ENCODE peak calls at places on chromosomes 12 and 14, in seven cellular contexts. R, N, Z, L, P, I and X are unnamed samples.
A peak's percentile ranks its signal among the peaks of the same experiment; 100 is the strongest.

GRCh38 chr14:87824261-87824660 is 168.7 kb downstream of the GALC start:
- DNase-seq in R (no peak), N (no peak), Z (no peak), L (no peak), P (no peak), I (no peak), X (no peak)

GRCh38 chr12:76866146-76866545 is 12.7 kb downstream of the CSRP2 start:
- DNase-seq in R (no peak), N (no peak), Z (no peak), L (no peak), P (no peak), I (no peak), X (no peak)

GRCh38 chr14:97299661-97300060 is 502.5 kb downstream of the VRK1 start:
- DNase-seq in R (peak; percentile 36), N (no peak), Z (no peak), L (no peak), P (no peak), I (no peak), X (peak; percentile 14)

GRCh38 chr14:20530771-20531571 is 25.6 kb downstream of the RNASE10 start:
- DNase-seq in R (peak; percentile 74), N (peak; percentile 76), Z (peak; percentile 84), L (peak; percentile 90), P (peak; percentile 69), I (peak; percentile 73), X (peak; percentile 60)

GRCh38 chr12:69779928-69780327 is 41.3 kb downstream of the RAB3IP start:
- DNase-seq in R (peak; percentile 22), N (no peak), Z (peak; percentile 51), L (peak; percentile 37), P (peak; percentile 10), I (no peak), X (no peak)

GRCh38 chr12:96236221-96236822 is 42.1 kb downstream of the ELK3 start:
- DNase-seq in R (peak; percentile 29), N (peak; percentile 49), Z (no peak), L (no peak), P (peak; percentile 51), I (no peak), X (peak; percentile 19)

GRCh38 chr12:95574799-95575452 is 23.6 kb upstream of the USP44 start:
- DNase-seq in R (no peak), N (no peak), Z (peak; percentile 61), L (no peak), P (peak; percentile 64), I (no peak), X (no peak)

GRCh38 chr12:90677552-90677951 is 277.4 kb downstream of the CCER1 start:
- DNase-seq in R (no peak), N (no peak), Z (no peak), L (no peak), P (no peak), I (no peak), X (no peak)

GRCh38 chr12:114407566-114408411 is 1.8 kb upstream of the TBX5 start:
- DNase-seq in R (no peak), N (no peak), Z (no peak), L (no peak), P (peak; percentile 88), I (no peak), X (no peak)

GRCh38 chr14:105144666-105145380 is 23.8 kb downstream of the JAG2 start:
- DNase-seq in R (no peak), N (no peak), Z (no peak), L (no peak), P (no peak), I (no peak), X (no peak)

GRCh38 chr12:69534389-69534822 is 50.9 kb upstream of the CCT2 start:
- DNase-seq in R (peak; percentile 73), N (peak; percentile 69), Z (peak; percentile 71), L (peak; percentile 68), P (peak; percentile 100), I (no peak), X (peak; percentile 31)

GRCh38 chr14:77409131-77409533 is 14.2 kb downstream of the NOXRED1 start:
- DNase-seq in R (no peak), N (no peak), Z (peak; percentile 64), L (no peak), P (no peak), I (no peak), X (no peak)

GRCh38 chr12:107169200-107169599 is 75.9 kb upstream of the CRY1 start:
- DNase-seq in R (no peak), N (no peak), Z (no peak), L (no peak), P (no peak), I (no peak), X (no peak)

GRCh38 chr12:56718167-56718566 is 6.9 kb downstream of the NACA start:
- DNase-seq in R (no peak), N (no peak), Z (no peak), L (no peak), P (no peak), I (no peak), X (no peak)

GRCh38 chr12:5535531-5535930 is 103.6 kb downstream of the NTF3 start:
- DNase-seq in R (no peak), N (no peak), Z (no peak), L (no peak), P (peak; percentile 53), I (no peak), X (no peak)

GRCh38 chr12:47277972-47278448 is 198.3 kb upstream of the AMIGO2 start:
- DNase-seq in R (no peak), N (no peak), Z (peak; percentile 98), L (no peak), P (peak; percentile 96), I (no peak), X (no peak)

GRCh38 chr12:104737682-104738370 is 220.3 kb downstream of the SLC41A2 start:
- DNase-seq in R (no peak), N (no peak), Z (no peak), L (no peak), P (no peak), I (no peak), X (no peak)

GRCh38 chr12:80040075-80040738 is 59.1 kb upstream of the OTOGL start:
- DNase-seq in R (no peak), N (no peak), Z (no peak), L (no peak), P (peak; percentile 49), I (no peak), X (no peak)

GRCh38 chr12:108201808-108202207 is 72.7 kb downstream of the WSCD2 start:
- DNase-seq in R (no peak), N (no peak), Z (no peak), L (no peak), P (no peak), I (no peak), X (no peak)

GRCh38 chr14:60506985-60507829 is 1.7 kb upstream of the SIX6 start:
- DNase-seq in R (no peak), N (no peak), Z (no peak), L (no peak), P (no peak), I (no peak), X (no peak)
- H3K4me3 ChIP-seq in R (no peak overlapping the region), N (no peak overlapping the region), Z (no peak overlapping the region), L (no peak overlapping the region), P (no peak overlapping the region), I (no peak overlapping the region), X (no peak overlapping the region)

DNA sequence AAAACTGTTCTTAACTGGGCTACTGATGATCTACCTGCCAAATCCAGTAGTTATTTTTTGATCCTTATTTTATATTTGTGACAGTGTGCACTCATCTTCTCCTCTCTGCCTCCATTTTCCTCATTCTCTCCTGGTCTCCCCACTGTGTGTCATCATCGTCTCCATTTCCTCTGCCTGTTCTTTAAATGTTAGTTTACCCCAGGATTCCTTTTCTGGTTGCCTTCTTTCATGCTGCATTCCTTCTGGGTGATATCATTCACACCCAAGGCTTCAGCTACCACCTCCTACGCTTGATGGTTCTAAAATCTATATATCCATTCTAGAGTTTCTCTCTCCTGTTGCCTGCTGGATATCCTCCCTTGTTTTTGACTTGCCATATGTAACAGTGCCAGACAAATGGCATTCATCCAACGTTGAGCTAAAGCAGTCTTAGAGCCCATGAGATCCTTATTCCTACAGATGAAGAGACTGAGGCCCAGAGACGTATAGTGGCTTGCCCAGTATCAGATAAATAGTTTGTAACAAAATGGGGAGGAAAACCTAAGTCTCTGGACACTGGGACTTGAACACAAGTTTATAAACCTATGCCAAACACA is 109.5 kb downstream of the DIP2B start:
- DNase-seq in R (no peak), N (no peak), Z (no peak), L (no peak), P (peak; percentile 78), I (no peak), X (no peak)
- TF ChIP-seq POLR2A in R (no peak), N (no peak), Z (no peak), L (no peak), P (no peak), I (no peak), X (no peak)

DNA sequence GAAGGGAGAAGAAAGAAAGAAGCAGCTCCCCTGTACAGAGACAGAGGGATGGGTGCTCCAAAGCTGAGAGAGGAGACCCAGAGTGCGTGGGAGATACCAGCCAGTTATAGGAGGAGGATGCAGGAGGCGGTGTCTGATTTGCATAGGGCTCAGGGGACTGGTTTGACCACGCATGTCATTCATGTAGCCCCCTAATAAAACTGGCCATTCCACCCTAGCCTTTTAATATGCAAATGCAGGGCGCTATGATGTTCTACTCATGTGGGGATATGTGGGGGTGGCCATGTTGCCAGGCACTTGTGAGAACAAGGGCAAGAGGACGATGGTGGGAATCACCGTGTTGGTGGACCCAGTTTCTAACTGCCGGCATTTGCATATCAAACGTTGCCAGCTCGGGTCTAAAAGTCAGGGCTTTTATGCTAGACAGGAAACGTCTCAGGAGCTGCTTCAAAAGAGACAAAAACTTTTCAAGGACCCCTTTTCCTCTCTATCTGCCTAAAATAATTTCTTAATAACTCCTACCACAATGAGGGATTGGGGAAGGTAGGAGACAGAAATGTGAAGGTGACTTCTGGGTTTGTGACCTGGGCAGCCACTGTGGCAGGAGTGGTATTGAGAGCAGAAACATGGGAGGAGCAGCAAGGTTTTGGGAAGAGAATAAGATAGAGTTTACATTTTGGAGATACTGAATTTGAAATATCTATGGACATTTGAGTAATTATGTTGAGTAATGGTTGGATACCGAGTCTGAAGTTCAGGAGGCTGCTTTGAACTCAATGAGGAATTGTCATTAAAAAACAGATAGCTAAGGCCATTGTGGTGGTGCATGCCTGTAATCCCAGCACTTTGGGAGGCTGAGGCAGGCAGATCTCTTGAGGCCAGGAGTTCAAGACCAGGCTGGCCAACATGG is 2.2 kb upstream of the ATXN3 start:
- DNase-seq in R (peak; percentile 18), N (no peak), Z (no peak), L (no peak), P (no peak), I (no peak), X (no peak)
- H3K4me3 ChIP-seq in R (no peak overlapping the region), N (no peak overlapping the region), Z (no peak overlapping the region), L (no peak overlapping the region), P (no peak overlapping the region), I (no peak overlapping the region), X (no peak overlapping the region)

GRCh38 chr12:50507474-50507838 is 2.7 kb downstream of the DIP2B start:
- DNase-seq in R (no peak), N (no peak), Z (no peak), L (no peak), P (no peak), I (no peak), X (no peak)

GRCh38 chr12:50505386-50505827 is 622 bp downstream of the DIP2B start:
- DNase-seq in R (peak; percentile 47), N (peak; percentile 25), Z (no peak), L (peak; percentile 33), P (no peak), I (no peak), X (peak; percentile 9)

GRCh38 chr12:50506753-50507473 is 2.1 kb downstream of the DIP2B start:
- DNase-seq in R (peak; percentile 49), N (no peak), Z (no peak), L (no peak), P (no peak), I (no peak), X (no peak)

GRCh38 chr12:50505945-50506344 is 1.2 kb downstream of the DIP2B start:
- DNase-seq in R (peak; percentile 85), N (no peak), Z (no peak), L (no peak), P (no peak), I (no peak), X (peak; percentile 43)

GRCh38 chr12:50504798-50505385 is at the start of gene DIP2B:
- DNase-seq in R (peak; percentile 97), N (peak; percentile 95), Z (peak; percentile 95), L (peak; percentile 97), P (peak; percentile 84), I (peak; percentile 97), X (peak; percentile 96)
- TF ChIP-seq POLR2A in R (no peak), N (peak; percentile 64), Z (peak; percentile 66), L (peak; percentile 48), P (peak; percentile 1), I (no peak), X (peak; percentile 57)